ENCODE peak calls at places on chromosome 10, in eight cellular contexts. H, D, B, J, A, K, W and F are unnamed samples. For H3K27me3, the result is how much of the 10 kb centered on the place peaks cover.

GRCh38 chr10:76581685-76582084 is 1055.9 kb downstream of the KCNMA1 start:
- DNase-seq in A (no peak), W (no peak), B (peak), K (no peak), H (no peak), J (no peak), D (no peak), F (no peak)

GRCh38 chr10:130547368-130547767 is 411.2 kb downstream of the GLRX3 start:
- DNase-seq in D (peak), B (no peak), H (no peak), A (no peak), W (no peak), K (peak), J (no peak), F (peak)

GRCh38 chr10:103859161-103860141 is 4.1 kb upstream of the SH3PXD2A start:
- DNase-seq in K (peak), A (peak), H (no peak), W (no peak), B (peak), D (peak), J (no peak), F (peak)

GRCh38 chr10:123567984-123568745 is 98.0 kb upstream of the GPR26 start:
- DNase-seq in D (no peak), W (peak), A (no peak), H (no peak), K (no peak), J (no peak), B (no peak), F (peak)

GRCh38 chr10:8130973-8131911 is 76.8 kb downstream of the GATA3 start:
- DNase-seq in D (no peak), W (no peak), J (peak), A (peak), B (no peak), H (no peak), K (peak), F (no peak)

GRCh38 chr10:96295475-96295874 is 8.8 kb upstream of the DNTT start:
- DNase-seq in K (no peak), A (no peak), W (no peak), J (no peak), H (no peak), B (no peak), D (no peak), F (no peak)

GRCh38 chr10:125014984-125015944 is 73.3 kb downstream of the ZRANB1 start:
- DNase-seq in K (no peak), A (no peak), B (peak), W (no peak), J (no peak), D (no peak), H (peak), F (no peak)

GRCh38 chr10:24873281-24873683 is 79.1 kb downstream of the PRTFDC1 start:
- DNase-seq in B (no peak), H (no peak), D (peak), K (no peak), A (peak), W (no peak), J (no peak), F (no peak)

GRCh38 chr10:113957013-113957412 is 86.7 kb upstream of the ADRB1 start:
- DNase-seq in J (no peak), W (no peak), D (no peak), H (no peak), B (no peak), K (no peak), A (peak), F (no peak)

GRCh38 chr10:108905821-108906220 is 1017.5 kb downstream of the XPNPEP1 start:
- DNase-seq in K (no peak), H (no peak), D (no peak), B (no peak), W (no peak), A (no peak), J (no peak), F (no peak)

GRCh38 chr10:108899686-108900085 is 1023.6 kb downstream of the XPNPEP1 start:
- DNase-seq in J (no peak), D (peak), K (no peak), B (no peak), W (no peak), H (no peak), A (no peak), F (no peak)

GRCh38 chr10:108904163-108904878 is 1019.0 kb downstream of the XPNPEP1 start:
- DNase-seq in K (no peak), A (peak), W (no peak), D (no peak), J (no peak), H (no peak), B (peak), F (no peak)

GRCh38 chr10:108901766-108902365 is 1021.4 kb downstream of the XPNPEP1 start:
- DNase-seq in J (no peak), A (peak), H (no peak), D (no peak), B (no peak), K (no peak), W (no peak), F (no peak)

GRCh38 chr10:108902491-108903250 is 1020.6 kb downstream of the XPNPEP1 start:
- DNase-seq in W (no peak), B (no peak), J (no peak), D (no peak), A (no peak), H (no peak), K (no peak), F (no peak)
- H3K27me3 ChIP-seq in W (under half), B (under half), J (under half), D (under half), A (under half), H (under half), K (under half), F (under half)

GRCh38 chr10:50324680-50325393 is 73.5 kb upstream of the ASAH2 start:
- DNase-seq in A (no peak), B (no peak), H (no peak), J (no peak), K (no peak), D (no peak), W (no peak), F (no peak)

GRCh38 chr10:50325449-50326188 is 74.3 kb upstream of the ASAH2 start:
- DNase-seq in W (peak), K (peak), H (peak), D (peak), A (peak), J (peak), B (peak), F (no peak)

GRCh38 chr10:50331486-50331885 is 80.2 kb upstream of the ASAH2 start:
- DNase-seq in J (no peak), W (no peak), A (no peak), D (peak), B (no peak), K (no peak), H (no peak), F (no peak)

GRCh38 chr10:50322075-50322474 is 70.8 kb upstream of the ASAH2 start:
- DNase-seq in H (no peak), B (no peak), D (peak), W (no peak), A (peak), K (no peak), J (no peak), F (no peak)

DNA sequence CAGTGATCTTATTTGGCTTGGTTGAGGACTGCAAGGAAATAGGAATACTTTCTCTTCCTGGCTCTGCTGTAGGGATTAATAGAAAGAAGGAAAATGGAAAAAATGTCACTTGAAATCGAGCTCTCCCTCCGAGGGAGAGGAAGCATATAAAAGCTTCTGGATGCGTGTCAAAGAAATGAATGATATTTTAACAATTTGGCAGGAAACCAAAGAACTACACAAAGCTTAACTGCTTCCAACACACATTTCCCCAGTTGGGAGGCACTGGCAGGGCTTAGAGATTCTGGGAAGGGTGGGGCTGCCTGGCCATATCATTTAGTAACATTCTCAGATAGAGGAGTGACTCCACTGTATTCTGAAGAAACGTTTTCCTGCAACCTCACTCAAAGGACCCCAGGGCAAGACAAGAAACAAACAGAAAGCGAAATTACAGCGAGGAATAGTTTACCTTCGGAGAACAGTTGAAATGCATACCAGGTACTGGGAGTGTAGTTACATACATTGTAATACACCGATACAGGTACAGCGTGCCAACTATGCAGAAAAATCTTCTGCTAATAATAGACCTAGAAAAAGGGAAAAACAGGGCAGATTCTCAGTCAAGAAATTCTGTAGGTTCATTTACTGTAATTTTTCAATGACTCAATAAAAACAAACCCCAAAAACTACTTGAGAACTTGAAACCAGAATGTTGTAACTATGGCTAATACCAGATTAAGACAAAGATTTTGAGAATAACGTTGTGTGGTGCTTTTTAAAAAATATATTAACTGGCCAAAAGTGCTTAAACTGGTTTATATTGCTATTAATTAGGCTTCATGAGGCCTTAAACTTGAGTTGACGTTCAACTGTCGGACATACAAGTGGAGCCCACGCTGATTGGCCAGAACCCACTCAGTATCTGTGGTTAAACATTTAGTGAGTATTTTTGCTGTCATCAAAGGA is 75.7 kb upstream of the ASAH2 start:
- DNase-seq in B (no peak), W (no peak), A (peak), K (no peak), J (no peak), H (peak), D (no peak), F (no peak)
- H3K4me3 ChIP-seq in B (no peak), W (peak), A (peak), K (no peak), J (no peak), H (peak), D (no peak), F (no peak)

GRCh38 chr10:100697070-100697469 is 48.3 kb upstream of the PAX2 start:
- DNase-seq in K (peak), J (no peak), A (peak), B (peak), H (no peak), W (no peak), D (peak), F (no peak)
- H3K27me3 ChIP-seq in K (under half), J (under half), A (under half), B (under half), H (half or more), W (under half), D (under half), F (under half)

GRCh38 chr10:50384839-50385238 is 133.5 kb upstream of the ASAH2 start:
- DNase-seq in B (no peak), J (no peak), A (no peak), W (no peak), D (no peak), K (no peak), H (no peak), F (no peak)
- H3K4me3 ChIP-seq in B (no peak), J (no peak), A (no peak), W (no peak), D (no peak), K (no peak), H (no peak), F (no peak)

GRCh38 chr10:42769653-42770052 is 12.9 kb upstream of the BMS1 start:
- DNase-seq in K (no peak), D (no peak), B (peak), W (no peak), J (no peak), H (no peak), A (peak), F (peak)
- H3K27me3 ChIP-seq in K (under half), D (under half), B (under half), W (under half), J (under half), H (half or more), A (under half), F (under half)

GRCh38 chr10:80536361-80536835 is 1.3 kb upstream of the SH2D4B start:
- DNase-seq in B (no peak), D (no peak), K (no peak), J (no peak), W (peak), H (no peak), A (no peak), F (no peak)
- H3K4me3 ChIP-seq in B (peak), D (no peak), K (peak), J (peak), W (peak), H (peak), A (peak), F (peak)

GRCh38 chr10:128602183-128602582 is 476.0 kb upstream of the MKI67 start:
- DNase-seq in J (no peak), A (no peak), W (no peak), B (no peak), K (no peak), H (no peak), D (no peak), F (no peak)
- H3K27me3 ChIP-seq in J (under half), A (under half), W (under half), B (under half), K (under half), H (under half), D (under half), F (under half)

GRCh38 chr10:117830832-117831231 is 215.9 kb downstream of the RAB11FIP2 start:
- DNase-seq in K (no peak), D (peak), J (no peak), B (no peak), W (no peak), H (no peak), A (no peak), F (peak)
- H3K4me3 ChIP-seq in K (no peak), D (no peak), J (no peak), B (no peak), W (no peak), H (peak), A (no peak), F (no peak)

DNA sequence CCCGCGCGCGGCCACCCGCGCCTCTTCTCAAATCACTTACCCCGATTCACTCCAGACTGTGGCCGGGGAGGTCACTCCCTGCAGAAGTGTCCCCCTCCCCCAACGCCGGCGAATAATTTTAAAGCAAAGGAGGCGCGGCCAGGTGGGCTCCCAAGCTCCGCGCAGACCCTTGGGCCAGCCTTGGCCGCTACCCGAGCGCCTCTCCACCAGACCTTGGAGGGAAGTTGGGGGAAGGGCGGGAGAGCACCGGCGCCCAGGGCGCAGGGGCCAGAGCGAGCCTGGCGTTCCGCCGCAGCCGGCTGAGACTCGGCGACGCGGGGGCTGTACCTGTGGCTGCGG is 270 bp downstream of the MKX start:
- DNase-seq in A (no peak), D (no peak), J (peak), K (no peak), B (no peak), H (peak), W (no peak), F (peak)
- H3K27me3 ChIP-seq in A (under half), D (under half), J (under half), K (under half), B (under half), H (half or more), W (half or more), F (half or more)